ENCODE peak calls at places on chromosomes 5 and 9, in four cellular contexts. D, C, W and Y are unnamed samples.
A peak's percentile ranks its signal among the peaks of the same experiment; 100 is the strongest.

GRCh38 chr9:86763795-86764194 is 183.5 kb downstream of the GAS1 start:
- DNase-seq in C (no peak), W (no peak), D (no peak), Y (no peak)

GRCh38 chr5:99775189-99775588 is 760.0 kb upstream of the FAM174A start:
- DNase-seq in D (no peak), W (no peak), C (no peak), Y (no peak)

GRCh38 chr5:147234825-147235635 is at the start of gene STK32A:
- DNase-seq in D (no peak), W (no peak), C (peak; percentile 91), Y (no peak)

GRCh38 chr9:95085861-95086563 is 231.5 kb downstream of the FANCC start:
- DNase-seq in W (no peak), D (no peak), C (no peak), Y (no peak)

GRCh38 chr5:169602535-169602934 is 19.0 kb downstream of the SPDL1 start:
- DNase-seq in W (no peak), D (no peak), C (no peak), Y (no peak)

GRCh38 chr5:91328743-91329142 is 54.4 kb downstream of the ARRDC3 start:
- DNase-seq in C (no peak), W (no peak), D (no peak), Y (no peak)

GRCh38 chr5:80865547-80865946 is 94.6 kb upstream of the RASGRF2 start:
- DNase-seq in W (no peak), D (no peak), C (no peak), Y (no peak)

GRCh38 chr9:136625101-136626065 is 37.3 kb upstream of the EGFL7 start:
- DNase-seq in D (no peak), C (no peak), W (peak; percentile 92), Y (peak; percentile 75)

GRCh38 chr5:25567881-25568280 is 923.1 kb upstream of the CDH10 start:
- DNase-seq in C (no peak), D (no peak), W (no peak), Y (no peak)

GRCh38 chr5:175226506-175226905 is 217.5 kb downstream of the DRD1 start:
- DNase-seq in D (no peak), C (no peak), W (no peak), Y (no peak)

GRCh38 chr9:34049630-34050384 is 1.1 kb upstream of the UBAP2 start:
- DNase-seq in W (peak; percentile 8), C (peak; percentile 38), D (no peak), Y (no peak)

GRCh38 chr9:75640250-75640649 is 250.2 kb upstream of the PCSK5 start:
- DNase-seq in W (no peak), D (no peak), C (no peak), Y (no peak)

GRCh38 chr9:111851536-111851935 is 45.1 kb upstream of the UGCG start:
- DNase-seq in W (no peak), D (no peak), C (peak; percentile 33), Y (peak; percentile 84)

GRCh38 chr9:27154923-27155322 is 45.9 kb downstream of the TEK start:
- DNase-seq in W (no peak), D (no peak), C (no peak), Y (no peak)

GRCh38 chr9:99489043-99489378 is 266.9 kb downstream of the SEC61B start:
- DNase-seq in W (no peak), D (no peak), C (no peak), Y (no peak)

GRCh38 chr5:169706758-169707450 is 69.8 kb downstream of the DOCK2 start:
- DNase-seq in C (no peak), W (no peak), D (no peak), Y (no peak)

GRCh38 chr5:155342956-155343355 is 329.4 kb downstream of the KIF4B start:
- DNase-seq in C (no peak), W (no peak), D (no peak), Y (no peak)

GRCh38 chr9:92617951-92618510 is 51.9 kb downstream of the IPPK start:
- DNase-seq in W (no peak), D (peak; percentile 15), C (peak; percentile 8), Y (no peak)

GRCh38 chr5:59592101-59592500 is 301.4 kb downstream of the PDE4D start:
- DNase-seq in W (no peak), D (no peak), C (no peak), Y (no peak)

GRCh38 chr5:166722939-166723338 is 1568.5 kb upstream of the WWC1 start:
- DNase-seq in W (no peak), C (no peak), D (no peak), Y (no peak)

GRCh38 chr5:765948-766631 is 18.4 kb downstream of the ZDHHC11B start:
- DNase-seq in W (no peak), C (no peak), D (no peak), Y (no peak)

GRCh38 chr5:178590141-178590923 is at the start of gene COL23A1:
- DNase-seq in W (peak; percentile 75), D (peak; percentile 63), C (peak; percentile 77), Y (no peak)

GRCh38 chr9:110255417-110256141 is 728 bp downstream of the TXN start:
- DNase-seq in W (peak; percentile 56), C (peak; percentile 57), D (no peak), Y (peak; percentile 77)

GRCh38 chr5:139639619-139640431 is 8.3 kb upstream of the CXXC5 start:
- DNase-seq in C (no peak), W (no peak), D (no peak), Y (peak; percentile 65)

GRCh38 chr9:20395671-20396070 is 226.6 kb downstream of the MLLT3 start:
- DNase-seq in W (no peak), C (no peak), D (no peak), Y (no peak)

GRCh38 chr5:150945947-150946346 is 41.2 kb upstream of the ZNF300 start:
- DNase-seq in W (no peak), C (no peak), D (no peak), Y (no peak)

GRCh38 chr9:127825319-127826051 is 22.8 kb downstream of the FPGS start:
- DNase-seq in D (no peak), C (peak; percentile 95), W (no peak), Y (no peak)

GRCh38 chr9:108525214-108525613 is 330.6 kb downstream of the ACTL7B start:
- DNase-seq in W (no peak), C (no peak), D (no peak), Y (no peak)

GRCh38 chr5:67577424-67577823 is 380.8 kb upstream of the CD180 start:
- DNase-seq in D (no peak), W (no peak), C (no peak), Y (no peak)

GRCh38 chr5:142189813-142190212 is 81.2 kb downstream of the NDFIP1 start:
- DNase-seq in D (no peak), C (no peak), W (no peak), Y (no peak)

GRCh38 chr5:16345454-16345853 is 120.1 kb downstream of the ZNF622 start:
- DNase-seq in W (no peak), D (no peak), C (no peak), Y (no peak)

GRCh38 chr9:63859475-63860215 is 1425.4 kb downstream of the FOXD4L5 start:
- DNase-seq in C (no peak), D (peak; percentile 53), W (peak; percentile 39), Y (peak; percentile 28)

GRCh38 chr9:23524607-23525155 is 301.4 kb downstream of the ELAVL2 start:
- DNase-seq in W (no peak), D (no peak), C (no peak), Y (no peak)

GRCh38 chr9:101449071-101449721 is 13.6 kb upstream of the ALDOB start:
- DNase-seq in D (peak; percentile 65), C (peak; percentile 92), W (peak; percentile 61), Y (peak; percentile 66)

GRCh38 chr5:174335682-174336364 is 290.3 kb downstream of the NSG2 start:
- DNase-seq in D (no peak), W (no peak), C (no peak), Y (peak; percentile 53)

GRCh38 chr5:133930061-133930823 is 38.2 kb downstream of the C5orf15 start:
- DNase-seq in W (no peak), D (peak; percentile 65), C (no peak), Y (no peak)

GRCh38 chr9:89952401-89952800 is 347.6 kb downstream of the GADD45G start:
- DNase-seq in C (no peak), D (no peak), W (no peak), Y (no peak)

GRCh38 chr5:135186662-135187522 is 152.9 kb upstream of the PITX1 start:
- DNase-seq in D (no peak), C (no peak), W (no peak), Y (peak; percentile 55)
- TF ChIP-seq CTCF in D (no peak), C (no peak), W (no peak), Y (peak; percentile 64)

GRCh38 chr5:62720036-62720441 is 141.4 kb downstream of the LRRC70 start:
- DNase-seq in W (no peak), C (peak; percentile 76), D (no peak), Y (peak; percentile 1)
- TF ChIP-seq CTCF in W (no peak), C (peak; percentile 59), D (no peak), Y (no peak)

GRCh38 chr5:93894471-93895354 is 153.3 kb upstream of the POU5F2 start:
- DNase-seq in D (no peak), C (no peak), W (no peak), Y (no peak)
- TF ChIP-seq CTCF in D (no peak), C (peak; percentile 58), W (peak; percentile 13), Y (peak; percentile 61)

DNA sequence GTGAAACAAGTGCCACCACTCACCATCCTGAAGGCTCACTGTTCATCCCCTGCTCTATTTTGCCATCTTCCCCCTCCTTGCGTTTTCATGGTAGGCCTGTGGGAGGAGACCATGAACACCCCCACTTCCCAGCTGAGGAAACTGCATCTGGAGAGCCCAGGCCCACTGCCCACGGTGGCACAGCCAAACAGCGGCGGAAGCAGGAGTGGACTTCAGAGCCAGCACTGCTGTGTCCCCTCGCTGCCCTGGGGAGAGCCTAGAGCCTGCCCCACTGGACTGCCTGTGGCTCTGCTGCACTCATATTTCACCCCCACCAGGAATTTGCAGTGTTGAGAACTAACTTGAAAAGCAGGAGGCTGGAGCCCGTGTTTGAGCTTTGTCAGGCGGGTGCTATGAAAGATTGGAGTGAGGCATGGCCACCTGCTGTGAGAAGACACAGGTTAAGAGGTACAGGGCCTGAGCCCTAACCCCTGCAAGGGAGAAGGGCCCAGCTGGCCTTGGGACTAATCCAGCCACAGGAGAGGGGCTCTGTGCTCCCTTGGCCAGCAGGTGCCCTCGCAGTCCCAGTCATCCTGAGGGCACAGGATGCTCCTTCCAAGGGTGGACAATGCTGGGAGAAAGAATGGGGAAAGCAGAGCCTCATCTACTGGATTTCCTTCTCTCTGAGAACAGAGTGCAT is 79.0 kb downstream of the MACROH2A1 start:
- DNase-seq in W (no peak), D (no peak), C (peak; percentile 55), Y (no peak)
- TF ChIP-seq CTCF in W (peak; percentile 19), D (no peak), C (peak; percentile 62), Y (peak; percentile 20)

DNA sequence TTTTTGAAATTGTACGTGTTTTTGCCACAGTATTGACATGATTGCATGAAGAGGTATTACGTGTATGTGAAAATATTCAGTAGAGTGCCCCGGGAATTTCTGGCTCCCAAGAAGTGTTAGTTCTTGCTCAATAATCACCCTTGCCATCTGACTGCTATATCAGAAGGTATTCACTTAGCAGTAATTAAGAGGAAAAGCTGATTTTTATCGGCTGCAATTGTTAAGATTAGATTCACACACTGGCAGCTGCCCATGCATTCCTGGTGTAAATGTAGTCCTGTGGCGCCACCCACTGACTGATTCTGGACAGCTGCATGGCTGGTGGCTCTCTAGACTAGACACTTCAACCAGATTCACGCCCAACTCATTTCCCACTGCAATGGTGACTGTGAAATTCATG is 440.0 kb upstream of the ADAMTS16 start:
- DNase-seq in C (peak; percentile 70), W (peak; percentile 23), D (no peak), Y (peak; percentile 61)
- TF ChIP-seq CTCF in C (peak; percentile 87), W (peak; percentile 34), D (no peak), Y (peak; percentile 76)

GRCh38 chr9:135502873-135503321 is 2.4 kb downstream of the MRPS2 start:
- DNase-seq in C (no peak), W (no peak), D (no peak), Y (no peak)
- TF ChIP-seq CTCF in C (no peak), W (no peak), D (no peak), Y (no peak)